ENCODE peak calls at places on chromosomes 2 and 18, in ten cellular contexts. One of them, this sample, is unnamed.

GRCh38 chr18:5066380-5066977 is 130.6 kb downstream of the AKAIN1 start:
- DNase-seq in Caki2: no peak
- DNase-seq in thyroid gland: no peak
- DNase-seq in ovary: no peak
- DNase-seq in cardiac septum: no peak
- DNase-seq in NCI-H1092: no peak
- DNase-seq in NCI-H2029: no peak
- DNase-seq in T-helper 1 cell: no peak
- DNase-seq in iPS-NIHi11: peak; percentile 48
- DNase-seq in cardiac muscle cell: no peak
- DNase-seq in this sample: no peak

GRCh38 chr2:151029406-151030157 is 232.1 kb downstream of the RBM43 start:
- DNase-seq in Caki2: no peak
- DNase-seq in thyroid gland: no peak
- DNase-seq in ovary: no peak
- DNase-seq in cardiac septum: no peak
- DNase-seq in NCI-H1092: no peak
- DNase-seq in NCI-H2029: no peak
- DNase-seq in T-helper 1 cell: no peak
- DNase-seq in iPS-NIHi11: no peak
- DNase-seq in cardiac muscle cell: no peak
- DNase-seq in this sample: no peak

GRCh38 chr2:159755788-159756187 is 42.2 kb downstream of the CD302 start:
- DNase-seq in Caki2: peak; percentile 70
- DNase-seq in thyroid gland: no peak
- DNase-seq in ovary: no peak
- DNase-seq in cardiac septum: no peak
- DNase-seq in NCI-H1092: no peak
- DNase-seq in NCI-H2029: no peak
- DNase-seq in T-helper 1 cell: no peak
- DNase-seq in iPS-NIHi11: peak; percentile 65
- DNase-seq in cardiac muscle cell: peak; percentile 2
- DNase-seq in this sample: no peak

GRCh38 chr18:12686100-12686499 is 16.4 kb downstream of the CEP76 start:
- DNase-seq in Caki2: no peak
- DNase-seq in thyroid gland: no peak
- DNase-seq in ovary: no peak
- DNase-seq in cardiac septum: no peak
- DNase-seq in NCI-H1092: no peak
- DNase-seq in NCI-H2029: no peak
- DNase-seq in T-helper 1 cell: no peak
- DNase-seq in iPS-NIHi11: no peak
- DNase-seq in cardiac muscle cell: no peak
- DNase-seq in this sample: no peak

GRCh38 chr2:225582355-225583116 is 183.0 kb downstream of the NYAP2 start:
- DNase-seq in Caki2: no peak
- DNase-seq in thyroid gland: no peak
- DNase-seq in ovary: no peak
- DNase-seq in cardiac septum: no peak
- DNase-seq in NCI-H1092: no peak
- DNase-seq in NCI-H2029: no peak
- DNase-seq in T-helper 1 cell: no peak
- DNase-seq in iPS-NIHi11: no peak
- DNase-seq in cardiac muscle cell: no peak
- DNase-seq in this sample: no peak

GRCh38 chr2:212173771-212174510 is 364.7 kb downstream of the ERBB4 start:
- DNase-seq in Caki2: no peak
- DNase-seq in thyroid gland: no peak
- DNase-seq in ovary: no peak
- DNase-seq in cardiac septum: no peak
- DNase-seq in NCI-H1092: no peak
- DNase-seq in NCI-H2029: no peak
- DNase-seq in T-helper 1 cell: no peak
- DNase-seq in iPS-NIHi11: no peak
- DNase-seq in cardiac muscle cell: no peak
- DNase-seq in this sample: no peak

GRCh38 chr2:241873803-241874110 is 4.2 kb downstream of the RTP5 start:
- DNase-seq in Caki2: no peak
- DNase-seq in thyroid gland: no peak
- DNase-seq in ovary: no peak
- DNase-seq in cardiac septum: no peak
- DNase-seq in NCI-H1092: no peak
- DNase-seq in NCI-H2029: no peak
- DNase-seq in T-helper 1 cell: no peak
- DNase-seq in iPS-NIHi11: no peak
- DNase-seq in cardiac muscle cell: no peak
- DNase-seq in this sample: no peak

GRCh38 chr2:229601936-229602335 is 112.4 kb downstream of the DNER start:
- DNase-seq in Caki2: no peak
- DNase-seq in thyroid gland: no peak
- DNase-seq in ovary: no peak
- DNase-seq in cardiac septum: no peak
- DNase-seq in NCI-H1092: no peak
- DNase-seq in NCI-H2029: no peak
- DNase-seq in T-helper 1 cell: no peak
- DNase-seq in iPS-NIHi11: no peak
- DNase-seq in cardiac muscle cell: no peak
- DNase-seq in this sample: no peak

GRCh38 chr2:7430421-7430868 is 513.2 kb downstream of the RNF144A start:
- DNase-seq in Caki2: no peak
- DNase-seq in thyroid gland: no peak
- DNase-seq in ovary: no peak
- DNase-seq in cardiac septum: no peak
- DNase-seq in NCI-H1092: no peak
- DNase-seq in NCI-H2029: no peak
- DNase-seq in T-helper 1 cell: no peak
- DNase-seq in iPS-NIHi11: no peak
- DNase-seq in cardiac muscle cell: no peak
- DNase-seq in this sample: no peak

GRCh38 chr2:220708366-220708765 is 863.7 kb downstream of the EPHA4 start:
- DNase-seq in Caki2: no peak
- DNase-seq in thyroid gland: no peak
- DNase-seq in ovary: no peak
- DNase-seq in cardiac septum: no peak
- DNase-seq in NCI-H1092: no peak
- DNase-seq in NCI-H2029: no peak
- DNase-seq in T-helper 1 cell: no peak
- DNase-seq in iPS-NIHi11: no peak
- DNase-seq in cardiac muscle cell: no peak
- DNase-seq in this sample: no peak

GRCh38 chr2:84395819-84396218 is 63.3 kb downstream of the SUCLG1 start:
- DNase-seq in Caki2: no peak
- DNase-seq in thyroid gland: no peak
- DNase-seq in ovary: no peak
- DNase-seq in cardiac septum: no peak
- DNase-seq in NCI-H1092: no peak
- DNase-seq in NCI-H2029: no peak
- DNase-seq in T-helper 1 cell: no peak
- DNase-seq in iPS-NIHi11: no peak
- DNase-seq in cardiac muscle cell: no peak
- DNase-seq in this sample: no peak

GRCh38 chr2:69483696-69484095 is 46.5 kb upstream of the NFU1 start:
- DNase-seq in Caki2: peak; percentile 88
- DNase-seq in thyroid gland: no peak
- DNase-seq in ovary: no peak
- DNase-seq in cardiac septum: no peak
- DNase-seq in NCI-H1092: peak; percentile 27
- DNase-seq in NCI-H2029: peak; percentile 37
- DNase-seq in T-helper 1 cell: no peak
- DNase-seq in iPS-NIHi11: no peak
- DNase-seq in cardiac muscle cell: no peak
- DNase-seq in this sample: peak; percentile 40

GRCh38 chr18:43869451-43870008 is 592.2 kb upstream of the SYT4 start:
- DNase-seq in Caki2: no peak
- DNase-seq in thyroid gland: no peak
- DNase-seq in ovary: no peak
- DNase-seq in cardiac septum: no peak
- DNase-seq in NCI-H1092: peak; percentile 43
- DNase-seq in NCI-H2029: peak; percentile 13
- DNase-seq in T-helper 1 cell: no peak
- DNase-seq in iPS-NIHi11: no peak
- DNase-seq in cardiac muscle cell: no peak
- DNase-seq in this sample: no peak

GRCh38 chr2:120262761-120263428 is 10.2 kb downstream of the RALB start:
- DNase-seq in Caki2: no peak
- DNase-seq in thyroid gland: no peak
- DNase-seq in ovary: no peak
- DNase-seq in cardiac septum: peak; percentile 17
- DNase-seq in NCI-H1092: no peak
- DNase-seq in NCI-H2029: no peak
- DNase-seq in T-helper 1 cell: no peak
- DNase-seq in iPS-NIHi11: no peak
- DNase-seq in cardiac muscle cell: no peak
- DNase-seq in this sample: no peak

GRCh38 chr2:104862061-104862941 is 8.4 kb downstream of the POU3F3 start:
- DNase-seq in Caki2: peak; percentile 88
- DNase-seq in thyroid gland: no peak
- DNase-seq in ovary: no peak
- DNase-seq in cardiac septum: no peak
- DNase-seq in NCI-H1092: no peak
- DNase-seq in NCI-H2029: no peak
- DNase-seq in T-helper 1 cell: no peak
- DNase-seq in iPS-NIHi11: peak; percentile 70
- DNase-seq in cardiac muscle cell: peak; percentile 44
- DNase-seq in this sample: no peak

GRCh38 chr2:111208639-111209038 is 87.9 kb downstream of the BCL2L11 start:
- DNase-seq in Caki2: no peak
- DNase-seq in thyroid gland: no peak
- DNase-seq in ovary: no peak
- DNase-seq in cardiac septum: no peak
- DNase-seq in NCI-H1092: no peak
- DNase-seq in NCI-H2029: no peak
- DNase-seq in T-helper 1 cell: no peak
- DNase-seq in iPS-NIHi11: no peak
- DNase-seq in cardiac muscle cell: no peak
- DNase-seq in this sample: no peak

GRCh38 chr2:132589060-132589765 is 80.8 kb downstream of the LYPD1 start:
- DNase-seq in Caki2: no peak
- DNase-seq in thyroid gland: no peak
- DNase-seq in ovary: no peak
- DNase-seq in cardiac septum: no peak
- DNase-seq in NCI-H1092: no peak
- DNase-seq in NCI-H2029: no peak
- DNase-seq in T-helper 1 cell: no peak
- DNase-seq in iPS-NIHi11: no peak
- DNase-seq in cardiac muscle cell: no peak
- DNase-seq in this sample: no peak

GRCh38 chr18:74012954-74013630 is 134.5 kb downstream of the FBXO15 start:
- DNase-seq in Caki2: no peak
- DNase-seq in thyroid gland: no peak
- DNase-seq in ovary: no peak
- DNase-seq in cardiac septum: no peak
- DNase-seq in NCI-H1092: no peak
- DNase-seq in NCI-H2029: no peak
- DNase-seq in T-helper 1 cell: no peak
- DNase-seq in iPS-NIHi11: no peak
- DNase-seq in cardiac muscle cell: no peak
- DNase-seq in this sample: no peak

GRCh38 chr2:88897718-88898117 is 206.2 kb downstream of the RPIA start:
- DNase-seq in Caki2: no peak
- DNase-seq in thyroid gland: no peak
- DNase-seq in ovary: no peak
- DNase-seq in cardiac septum: no peak
- DNase-seq in NCI-H1092: no peak
- DNase-seq in NCI-H2029: no peak
- DNase-seq in T-helper 1 cell: no peak
- DNase-seq in iPS-NIHi11: no peak
- DNase-seq in cardiac muscle cell: no peak
- DNase-seq in this sample: no peak

GRCh38 chr2:168740360-168740759 is 62.1 kb upstream of the NOSTRIN start:
- DNase-seq in Caki2: no peak
- DNase-seq in thyroid gland: no peak
- DNase-seq in ovary: no peak
- DNase-seq in cardiac septum: no peak
- DNase-seq in NCI-H1092: no peak
- DNase-seq in NCI-H2029: no peak
- DNase-seq in T-helper 1 cell: no peak
- DNase-seq in iPS-NIHi11: no peak
- DNase-seq in cardiac muscle cell: no peak
- DNase-seq in this sample: no peak